ENCODE peak calls at places on chromosomes 5 and 9, in six cellular contexts. One of them, this sample, is unnamed.

GRCh38 chr9:89877051-89878002 is 272.5 kb downstream of the GADD45G start:
- DNase-seq in brain microvascular endothelial cell: no peak
- DNase-seq in CD8-positive, alpha-beta memory T cell: no peak
- DNase-seq in GF-D8: no peak
- DNase-seq in activated gamma-delta T cell treated with Interleukin-2 at 50 U/mL for 16 hours: no peak
- DNase-seq in fibroblast of the aortic adventitia: no peak
- DNase-seq in this sample: no peak

GRCh38 chr5:138371454-138371853 is 19.0 kb downstream of the KDM3B start:
- DNase-seq in fibroblast of the aortic adventitia: no peak
- DNase-seq in activated gamma-delta T cell treated with Interleukin-2 at 50 U/mL for 16 hours: no peak
- DNase-seq in CD8-positive, alpha-beta memory T cell: no peak
- DNase-seq in brain microvascular endothelial cell: no peak
- DNase-seq in GF-D8: no peak
- DNase-seq in this sample: no peak

GRCh38 chr5:72070519-72070918 is 36.8 kb upstream of the MAP1B start:
- DNase-seq in GF-D8: no peak
- DNase-seq in brain microvascular endothelial cell: no peak
- DNase-seq in activated gamma-delta T cell treated with Interleukin-2 at 50 U/mL for 16 hours: no peak
- DNase-seq in fibroblast of the aortic adventitia: no peak
- DNase-seq in CD8-positive, alpha-beta memory T cell: no peak
- DNase-seq in this sample: no peak

GRCh38 chr5:40386293-40386692 is 293.4 kb upstream of the PTGER4 start:
- DNase-seq in brain microvascular endothelial cell: peak
- DNase-seq in fibroblast of the aortic adventitia: no peak
- DNase-seq in activated gamma-delta T cell treated with Interleukin-2 at 50 U/mL for 16 hours: no peak
- DNase-seq in CD8-positive, alpha-beta memory T cell: peak
- DNase-seq in GF-D8: peak
- DNase-seq in this sample: no peak

GRCh38 chr9:71876106-71876505 is 34.9 kb downstream of the ABHD17B start:
- DNase-seq in activated gamma-delta T cell treated with Interleukin-2 at 50 U/mL for 16 hours: no peak
- DNase-seq in CD8-positive, alpha-beta memory T cell: no peak
- DNase-seq in fibroblast of the aortic adventitia: no peak
- DNase-seq in brain microvascular endothelial cell: no peak
- DNase-seq in GF-D8: no peak
- DNase-seq in this sample: no peak

GRCh38 chr5:146034605-146035004 is 70.8 kb downstream of the PLAC8L1 start:
- DNase-seq in activated gamma-delta T cell treated with Interleukin-2 at 50 U/mL for 16 hours: no peak
- DNase-seq in GF-D8: no peak
- DNase-seq in brain microvascular endothelial cell: no peak
- DNase-seq in CD8-positive, alpha-beta memory T cell: no peak
- DNase-seq in fibroblast of the aortic adventitia: no peak
- DNase-seq in this sample: no peak

GRCh38 chr5:54347221-54347865 is 37.0 kb upstream of the ARL15 start:
- DNase-seq in CD8-positive, alpha-beta memory T cell: no peak
- DNase-seq in activated gamma-delta T cell treated with Interleukin-2 at 50 U/mL for 16 hours: no peak
- DNase-seq in fibroblast of the aortic adventitia: no peak
- DNase-seq in GF-D8: no peak
- DNase-seq in brain microvascular endothelial cell: no peak
- DNase-seq in this sample: no peak

GRCh38 chr9:137873858-137874363 is 3.7 kb upstream of the CACNA1B start:
- DNase-seq in brain microvascular endothelial cell: no peak
- DNase-seq in activated gamma-delta T cell treated with Interleukin-2 at 50 U/mL for 16 hours: no peak
- DNase-seq in GF-D8: no peak
- DNase-seq in CD8-positive, alpha-beta memory T cell: no peak
- DNase-seq in fibroblast of the aortic adventitia: no peak
- DNase-seq in this sample: no peak

GRCh38 chr5:21398511-21398910 is 1410.5 kb upstream of the CDH18 start:
- DNase-seq in activated gamma-delta T cell treated with Interleukin-2 at 50 U/mL for 16 hours: no peak
- DNase-seq in fibroblast of the aortic adventitia: no peak
- DNase-seq in GF-D8: no peak
- DNase-seq in brain microvascular endothelial cell: no peak
- DNase-seq in CD8-positive, alpha-beta memory T cell: no peak
- DNase-seq in this sample: no peak

GRCh38 chr9:2017459-2018161 is 2.5 kb downstream of the SMARCA2 start:
- DNase-seq in GF-D8: peak
- DNase-seq in fibroblast of the aortic adventitia: peak
- DNase-seq in brain microvascular endothelial cell: peak
- DNase-seq in CD8-positive, alpha-beta memory T cell: peak
- DNase-seq in activated gamma-delta T cell treated with Interleukin-2 at 50 U/mL for 16 hours: peak
- DNase-seq in this sample: peak

GRCh38 chr9:92527291-92527828 is 8.4 kb downstream of the ECM2 start:
- DNase-seq in fibroblast of the aortic adventitia: no peak
- DNase-seq in GF-D8: no peak
- DNase-seq in CD8-positive, alpha-beta memory T cell: no peak
- DNase-seq in activated gamma-delta T cell treated with Interleukin-2 at 50 U/mL for 16 hours: no peak
- DNase-seq in brain microvascular endothelial cell: no peak
- DNase-seq in this sample: no peak

GRCh38 chr9:121557581-121558422 is 58.2 kb upstream of the GGTA1 start:
- DNase-seq in GF-D8: peak
- DNase-seq in activated gamma-delta T cell treated with Interleukin-2 at 50 U/mL for 16 hours: no peak
- DNase-seq in CD8-positive, alpha-beta memory T cell: no peak
- DNase-seq in fibroblast of the aortic adventitia: peak
- DNase-seq in brain microvascular endothelial cell: peak
- DNase-seq in this sample: no peak

GRCh38 chr9:137715321-137715720 is 96.5 kb downstream of the EHMT1 start:
- DNase-seq in fibroblast of the aortic adventitia: no peak
- DNase-seq in brain microvascular endothelial cell: no peak
- DNase-seq in CD8-positive, alpha-beta memory T cell: no peak
- DNase-seq in GF-D8: no peak
- DNase-seq in activated gamma-delta T cell treated with Interleukin-2 at 50 U/mL for 16 hours: no peak
- DNase-seq in this sample: no peak

This sample was measured in GM12864.